ENCODE peak calls at places on chromosomes 4 and X, in six cellular contexts. W is erythroblast, G is testis, X is A549, C is spleen, L is uterus. F is an unnamed sample.

GRCh38 chr4:89249716-89250361 is 57.8 kb downstream of the GPRIN3 start:
- DNase-seq in W (no peak), G (no peak), X (no peak), C (no peak), L (no peak), F (no peak)

GRCh38 chrX:11097920-11098319 is 13.2 kb upstream of the HCCS start:
- DNase-seq in W (no peak), G (no peak), X (no peak), C (no peak), L (no peak), F (no peak)

GRCh38 chrX:140346711-140347110 is 158.2 kb downstream of the SOX3 start:
- DNase-seq in W (no peak), G (no peak), X (no peak), C (no peak), L (no peak), F (no peak)

GRCh38 chr4:147207941-147208340 is 262.3 kb upstream of the TTC29 start:
- DNase-seq in W (no peak), G (no peak), X (no peak), C (no peak), L (no peak), F (no peak)

GRCh38 chr4:158314756-158315487 is 104.6 kb downstream of the TMEM144 start:
- DNase-seq in W (no peak), G (no peak), X (peak; percentile 8), C (no peak), L (no peak), F (no peak)

GRCh38 chrX:140762061-140762460 is 52.5 kb downstream of the LINC00632 start:
- DNase-seq in W (peak; percentile 17), G (peak; percentile 60), X (peak; percentile 21), C (no peak), L (peak; percentile 21), F (no peak)

GRCh38 chr4:176769519-176769918 is 23.2 kb downstream of the VEGFC start:
- DNase-seq in W (no peak), G (no peak), X (no peak), C (no peak), L (no peak), F (no peak)

GRCh38 chr4:47686294-47686872 is 151.5 kb downstream of the CORIN start:
- DNase-seq in W (peak; percentile 62), G (peak; percentile 68), X (peak; percentile 6), C (peak; percentile 76), L (peak; percentile 24), F (no peak)

GRCh38 chrX:123648028-123648810 is 84.6 kb downstream of the THOC2 start:
- DNase-seq in W (no peak), G (peak; percentile 14), X (peak; percentile 33), C (no peak), L (no peak), F (no peak)

GRCh38 chrX:119688856-119689455 is 4.0 kb downstream of the SEPTIN6 start:
- DNase-seq in W (no peak), G (no peak), X (no peak), C (no peak), L (no peak), F (no peak)

GRCh38 chr4:41339812-41340809 is 83.4 kb downstream of the UCHL1 start:
- DNase-seq in W (no peak), G (no peak), X (no peak), C (no peak), L (no peak), F (no peak)

GRCh38 chrX:47637546-47638195 is 7.9 kb upstream of the CFP start:
- DNase-seq in W (peak; percentile 71), G (peak; percentile 76), X (no peak), C (peak; percentile 86), L (no peak), F (no peak)

GRCh38 chrX:68929332-68930150 is 100.7 kb downstream of the EFNB1 start:
- DNase-seq in W (no peak), G (no peak), X (no peak), C (peak; percentile 52), L (peak; percentile 52), F (peak; percentile 71)

GRCh38 chrX:14873676-14874049 is 442 bp downstream of the MOSPD2 start:
- DNase-seq in W (no peak), G (no peak), X (no peak), C (no peak), L (no peak), F (no peak)

GRCh38 chr4:36386691-36387090 is 105.3 kb downstream of the DTHD1 start:
- DNase-seq in W (no peak), G (no peak), X (no peak), C (no peak), L (no peak), F (no peak)

GRCh38 chrX:22095306-22095705 is 63.2 kb downstream of the PHEX start:
- DNase-seq in W (no peak), G (peak; percentile 21), X (no peak), C (no peak), L (peak; percentile 85), F (no peak)

GRCh38 chrX:47529548-47529947 is 31.5 kb upstream of the ARAF start:
- DNase-seq in W (no peak), G (no peak), X (no peak), C (no peak), L (no peak), F (no peak)

GRCh38 chr4:169849456-169849855 is 91.7 kb upstream of the HPF1 start:
- DNase-seq in W (no peak), G (no peak), X (no peak), C (no peak), L (no peak), F (no peak)

GRCh38 chrX:150361070-150361776 is 1.9 kb upstream of the MAMLD1 start:
- DNase-seq in W (peak; percentile 9), G (peak; percentile 72), X (no peak), C (peak; percentile 80), L (no peak), F (no peak)

GRCh38 chr4:168769416-168769815 is 240.6 kb downstream of the CBR4 start:
- DNase-seq in W (no peak), G (no peak), X (no peak), C (no peak), L (peak; percentile 69), F (no peak)

GRCh38 chr4:53923921-53924320 is 140.5 kb downstream of the CHIC2 start:
- DNase-seq in W (no peak), G (no peak), X (no peak), C (no peak), L (no peak), F (no peak)

GRCh38 chr4:120760047-120760446 is 162.5 kb downstream of the PRDM5 start:
- DNase-seq in W (no peak), G (no peak), X (no peak), C (no peak), L (no peak), F (no peak)

GRCh38 chrX:74534569-74535038 is 79.8 kb downstream of the RLIM start:
- DNase-seq in W (no peak), G (no peak), X (no peak), C (no peak), L (no peak), F (peak; percentile 58)

GRCh38 chrX:74535211-74535621 is 79.2 kb downstream of the RLIM start:
- DNase-seq in W (peak; percentile 0), G (peak; percentile 40), X (no peak), C (no peak), L (peak; percentile 23), F (no peak)

GRCh38 chrX:74535633-74536141 is 78.7 kb downstream of the RLIM start:
- DNase-seq in W (no peak), G (peak; percentile 70), X (no peak), C (peak; percentile 83), L (peak; percentile 81), F (peak; percentile 52)

GRCh38 chrX:74537011-74537390 is 77.4 kb downstream of the RLIM start:
- DNase-seq in W (no peak), G (peak; percentile 54), X (no peak), C (no peak), L (peak; percentile 54), F (no peak)

GRCh38 chrX:74536142-74537010 is 78.0 kb downstream of the RLIM start:
- DNase-seq in W (peak; percentile 34), G (peak; percentile 79), X (peak; percentile 30), C (peak; percentile 88), L (peak; percentile 92), F (peak; percentile 48)
- TF ChIP-seq POLR2A in W (no peak), G (no peak), X (no peak), C (no peak), L (peak; percentile 37), F (peak; percentile 18)

GRCh38 chrX:96685205-96686099 is 810 bp downstream of the DIAPH2 start:
- DNase-seq in W (peak; percentile 14), G (peak; percentile 53), X (no peak), C (peak; percentile 86), L (peak; percentile 40), F (peak; percentile 7)
- TF ChIP-seq POLR2A in W (no peak), G (no peak), X (no peak), C (no peak), L (no peak), F (no peak)

GRCh38 chrX:37786666-37787337 is 6.9 kb downstream of the CYBB start:
- DNase-seq in W (peak; percentile 0), G (no peak), X (no peak), C (no peak), L (no peak), F (no peak)
- TF ChIP-seq POLR2A in W (no peak), G (no peak), X (no peak), C (no peak), L (no peak), F (no peak)

GRCh38 chr4:102868782-102869568 is at the start of gene CISD2:
- DNase-seq in W (peak; percentile 97), G (peak; percentile 93), X (peak; percentile 67), C (peak; percentile 99), L (peak; percentile 90), F (peak; percentile 61)
- TF ChIP-seq POLR2A in W (peak; percentile 99), G (peak; percentile 60), X (peak; percentile 79), C (peak; percentile 43), L (peak; percentile 77), F (peak; percentile 85)